ENCODE peak calls at places on chromosome 10, in four cellular contexts. T, C, L and W are unnamed samples.

GRCh38 chr10:55410415-55410885 is 609.4 kb upstream of the PCDH15 start:
- DNase-seq in T (no peak), C (no peak), L (peak; percentile 39), W (peak; percentile 12)

GRCh38 chr10:100043796-100044195 is 34.0 kb upstream of the DNMBP start:
- DNase-seq in T (peak; percentile 79), C (peak; percentile 39), L (peak; percentile 79), W (peak; percentile 67)

GRCh38 chr10:86403183-86403797 is 36.7 kb upstream of the GRID1 start:
- DNase-seq in T (no peak), C (no peak), L (no peak), W (no peak)

GRCh38 chr10:2978111-2978510 is 89.2 kb upstream of the PFKP start:
- DNase-seq in T (no peak), C (no peak), L (peak; percentile 67), W (peak; percentile 72)

GRCh38 chr10:21526184-21526951 is 886 bp upstream of the SKIDA1 start:
- DNase-seq in T (peak; percentile 89), C (peak; percentile 93), L (peak; percentile 92), W (peak; percentile 80)

GRCh38 chr10:94088926-94089381 is 95.2 kb downstream of the PLCE1 start:
- DNase-seq in T (no peak), C (no peak), L (peak; percentile 47), W (peak; percentile 49)

GRCh38 chr10:63208981-63209380 is 75.9 kb downstream of the NRBF2 start:
- DNase-seq in T (no peak), C (no peak), L (peak; percentile 26), W (peak; percentile 78)

GRCh38 chr10:29610876-29611647 is 23.7 kb downstream of the SVIL start:
- DNase-seq in T (no peak), C (no peak), L (no peak), W (no peak)

GRCh38 chr10:121131426-121132277 is 280.5 kb downstream of the WDR11 start:
- DNase-seq in T (no peak), C (no peak), L (no peak), W (no peak)

GRCh38 chr10:108696792-108697477 is 1226.4 kb downstream of the XPNPEP1 start:
- DNase-seq in T (no peak), C (no peak), L (no peak), W (no peak)

GRCh38 chr10:124849111-124849773 is 47.6 kb downstream of the ABRAXAS2 start:
- DNase-seq in T (no peak), C (no peak), L (no peak), W (no peak)

GRCh38 chr10:3102721-3103410 is 35.5 kb downstream of the PFKP start:
- DNase-seq in T (no peak), C (no peak), L (peak; percentile 77), W (peak; percentile 77)

GRCh38 chr10:31374146-31374696 is 55.2 kb downstream of the ZEB1 start:
- DNase-seq in T (no peak), C (no peak), L (no peak), W (peak; percentile 45)

GRCh38 chr10:49502358-49502757 is 36.6 kb downstream of the ERCC6 start:
- DNase-seq in T (no peak), C (no peak), L (peak; percentile 73), W (peak; percentile 46)

GRCh38 chr10:43322321-43322720 is 49.1 kb upstream of the FXYD4 start:
- DNase-seq in T (no peak), C (no peak), L (no peak), W (no peak)
- H3K4me3 ChIP-seq in T (peak overlapping the region; percentile 62), C (no peak overlapping the region), L (no peak overlapping the region), W (no peak overlapping the region)

GRCh38 chr10:114711487-114712250 is 53.6 kb upstream of the ABLIM1 start:
- DNase-seq in T (no peak), C (no peak), L (no peak), W (no peak)
- TF ChIP-seq CTCF in T (no peak), C (no peak), L (no peak), W (no peak)

GRCh38 chr10:110077436-110078120 is 69.8 kb downstream of the ADD3 start:
- DNase-seq in T (no peak), C (no peak), L (peak; percentile 79), W (peak; percentile 77)
- H3K4me3 ChIP-seq in T (peak overlapping the region; percentile 43), C (no peak overlapping the region), L (no peak overlapping the region), W (no peak overlapping the region)

DNA sequence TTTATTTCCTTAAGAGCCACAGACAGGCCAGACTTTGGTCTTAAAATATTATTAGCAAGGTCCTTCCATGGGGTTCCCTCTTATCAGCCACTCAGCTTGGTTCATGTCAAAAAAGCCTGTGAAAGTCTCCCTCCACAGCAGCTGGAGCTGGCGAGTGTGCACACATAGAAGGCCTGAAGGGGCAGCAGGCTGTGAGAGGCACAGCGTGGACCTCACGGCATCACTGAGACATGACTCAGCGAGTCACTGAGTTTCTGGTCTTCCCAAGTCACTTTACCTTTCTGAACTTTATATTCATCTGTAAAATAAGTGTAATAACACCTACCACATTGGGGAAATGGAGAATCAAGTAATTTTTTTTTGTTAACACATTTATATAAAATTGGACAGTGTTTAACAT is 8.7 kb downstream of the TAF3 start:
- DNase-seq in T (no peak), C (no peak), L (peak; percentile 57), W (peak; percentile 37)
- TF ChIP-seq CTCF in T (no peak), C (no peak), L (peak; percentile 53), W (peak; percentile 3)

DNA sequence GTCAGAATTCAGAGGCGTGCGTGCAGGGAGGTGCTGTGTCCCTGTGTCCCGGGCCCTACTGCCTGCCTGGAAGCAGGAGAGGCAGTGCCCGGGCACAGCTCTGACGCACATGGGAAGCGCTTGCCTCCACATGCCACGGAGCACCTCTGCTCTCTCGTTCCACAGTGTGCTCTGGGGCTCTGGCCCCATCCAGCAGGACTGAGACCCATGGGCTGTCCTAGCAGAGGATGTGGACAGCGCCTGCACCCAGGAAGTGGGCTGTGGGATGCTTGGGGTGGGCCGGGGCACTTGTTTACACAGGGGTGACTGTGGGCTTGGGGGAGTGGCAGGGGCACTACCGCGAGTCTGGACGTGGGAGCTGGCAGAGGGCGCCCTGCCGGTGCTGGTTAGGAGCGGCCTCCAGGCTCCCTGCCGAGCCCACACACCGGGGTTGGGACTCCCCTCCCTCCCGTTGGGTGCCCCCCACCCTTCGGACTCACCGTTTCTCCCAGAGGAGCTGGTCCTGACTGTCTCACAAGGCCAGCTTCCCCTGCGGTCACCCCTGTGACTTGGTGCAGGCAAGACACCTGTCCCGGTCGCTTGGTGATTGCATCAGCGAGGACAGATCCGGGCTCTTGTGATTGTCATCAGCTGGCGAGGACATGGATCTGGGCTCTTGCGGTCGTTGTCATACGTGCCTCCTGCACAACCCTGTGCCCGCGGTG is 83.2 kb downstream of the NKX6-2 start:
- DNase-seq in T (no peak), C (no peak), L (no peak), W (no peak)
- H3K4me3 ChIP-seq in T (no peak overlapping the region), C (no peak overlapping the region), L (no peak overlapping the region), W (no peak overlapping the region)

GRCh38 chr10:65754112-65754511 is 1171.7 kb upstream of the LRRTM3 start:
- DNase-seq in T (no peak), C (no peak), L (no peak), W (no peak)

GRCh38 chr10:65751896-65752295 is 1173.9 kb upstream of the LRRTM3 start:
- DNase-seq in T (no peak), C (no peak), L (no peak), W (no peak)

GRCh38 chr10:65751218-65751617 is 1174.6 kb upstream of the LRRTM3 start:
- DNase-seq in T (no peak), C (no peak), L (no peak), W (no peak)

GRCh38 chr10:65753532-65753931 is 1172.3 kb upstream of the LRRTM3 start:
- DNase-seq in T (no peak), C (no peak), L (no peak), W (no peak)
- TF ChIP-seq CTCF in T (no peak), C (no peak), L (no peak), W (no peak)

DNA sequence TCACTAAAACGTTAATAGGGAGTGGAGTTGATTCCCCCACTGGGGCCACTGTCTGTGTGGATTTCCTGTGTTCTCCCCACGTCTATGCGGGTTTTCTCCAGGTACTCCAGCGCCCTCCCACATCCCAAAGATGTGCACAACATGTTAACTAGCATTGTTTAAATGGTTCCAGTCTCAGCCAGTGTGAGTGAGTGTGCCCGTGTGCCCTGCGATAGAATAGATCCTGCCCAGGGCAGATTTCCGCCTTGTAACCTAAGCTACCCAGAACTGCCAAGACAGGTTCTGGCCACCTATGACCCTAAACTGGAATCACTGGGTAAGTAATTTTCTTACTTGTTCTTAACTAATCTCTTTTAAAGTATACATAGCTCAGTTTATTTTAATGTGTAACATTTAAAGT is 58.5 kb downstream of the CCDC6 start:
- DNase-seq in T (no peak), C (no peak), L (no peak), W (no peak)
- H3K4me3 ChIP-seq in T (no peak overlapping the region), C (no peak overlapping the region), L (no peak overlapping the region), W (no peak overlapping the region)

DNA sequence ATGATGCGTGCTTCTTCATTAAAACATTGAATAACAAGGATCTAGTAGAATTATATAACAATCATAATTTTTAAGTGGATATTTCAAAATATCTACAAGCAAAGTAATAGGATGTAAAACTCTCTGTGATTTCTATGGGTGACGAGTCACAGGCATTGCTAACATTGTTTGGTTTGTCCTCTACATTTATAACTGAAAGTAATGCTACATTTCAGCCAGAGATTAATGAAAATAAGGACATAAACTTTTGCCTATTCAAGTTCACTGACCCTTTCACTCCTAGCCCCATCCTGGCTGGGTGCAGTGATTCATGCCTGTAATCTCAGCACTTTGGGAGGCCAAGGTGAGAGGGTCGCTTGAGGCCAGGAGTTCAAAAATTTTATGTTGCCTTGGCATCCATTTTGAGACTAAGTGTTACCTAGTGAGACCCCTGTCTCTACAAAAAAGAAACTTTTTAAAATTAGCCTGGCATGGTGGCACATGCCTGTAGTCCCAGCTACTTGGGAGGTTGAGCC is 38.4 kb upstream of the HSPA12A start:
- DNase-seq in T (no peak), C (no peak), L (no peak), W (peak; percentile 22)
- TF ChIP-seq CTCF in T (no peak), C (no peak), L (no peak), W (no peak)

GRCh38 chr10:80187060-80187459 is 18.3 kb downstream of the ANXA11 start:
- DNase-seq in T (no peak), C (peak; percentile 9), L (no peak), W (no peak)
- H3K4me3 ChIP-seq in T (no peak overlapping the region), C (no peak overlapping the region), L (no peak overlapping the region), W (no peak overlapping the region)

GRCh38 chr10:73095479-73096021 is 1.1 kb downstream of the P4HA1 start:
- DNase-seq in T (no peak), C (peak; percentile 63), L (peak; percentile 90), W (peak; percentile 80)
- TF ChIP-seq CTCF in T (no peak), C (no peak), L (no peak), W (no peak)